ENCODE peak calls at places on chromosome 4, in six cellular contexts. H is NB4, T is endothelial cell of umbilical vein, Q is K562, C is HepG2, L is GM12878. W is an unnamed sample.

GRCh38 chr4:69849969-69850368 is 10.0 kb downstream of the SULT1E1 start:
- DNase-seq in H (no peak), T (no peak), Q (no peak), C (no peak), L (no peak), W (no peak)

GRCh38 chr4:28462766-28463165 is 1602.1 kb downstream of the STIM2 start:
- DNase-seq in H (no peak), T (no peak), Q (no peak), C (no peak), L (no peak), W (no peak)

GRCh38 chr4:48127231-48127881 is 6.7 kb downstream of the TXK start:
- DNase-seq in H (no peak), T (no peak), Q (no peak), C (no peak), L (no peak), W (no peak)

GRCh38 chr4:37664696-37665095 is 21.5 kb downstream of the RELL1 start:
- DNase-seq in H (no peak), T (no peak), Q (no peak), C (no peak), L (no peak), W (no peak)

GRCh38 chr4:151434183-151434860 is 25.3 kb downstream of the FHIP1A start:
- DNase-seq in H (no peak), T (no peak), Q (no peak), C (no peak), L (no peak), W (no peak)

GRCh38 chr4:113292371-113293042 is 243.1 kb downstream of the ANK2 start:
- DNase-seq in H (no peak), T (no peak), Q (no peak), C (no peak), L (no peak), W (no peak)

GRCh38 chr4:120225527-120225926 is 158.9 kb upstream of the MAD2L1 start:
- DNase-seq in H (no peak), T (no peak), Q (no peak), C (no peak), L (no peak), W (no peak)

GRCh38 chr4:104424368-104424921 is 70.2 kb downstream of the CXXC4 start:
- DNase-seq in H (no peak), T (no peak), Q (no peak), C (no peak), L (no peak), W (no peak)

GRCh38 chr4:24743931-24744330 is 51.4 kb upstream of the SOD3 start:
- DNase-seq in H (no peak), T (no peak), Q (no peak), C (no peak), L (no peak), W (no peak)

GRCh38 chr4:184401397-184402171 is 72.8 kb downstream of the IRF2 start:
- DNase-seq in H (no peak), T (peak; percentile 73), Q (no peak), C (no peak), L (no peak), W (no peak)

GRCh38 chr4:93409035-93409434 is 419.5 kb upstream of the ATOH1 start:
- DNase-seq in H (no peak), T (no peak), Q (no peak), C (no peak), L (no peak), W (no peak)

GRCh38 chr4:76377922-76378321 is 43.0 kb downstream of the CCDC158 start:
- DNase-seq in H (peak; percentile 58), T (peak; percentile 38), Q (peak; percentile 37), C (peak; percentile 44), L (no peak), W (peak; percentile 15)

GRCh38 chr4:123401466-123402175 is 5.0 kb downstream of the SPRY1 start:
- DNase-seq in H (no peak), T (no peak), Q (no peak), C (no peak), L (no peak), W (no peak)

GRCh38 chr4:82779032-82779431 is 19.6 kb downstream of the SCD5 start:
- DNase-seq in H (no peak), T (no peak), Q (no peak), C (no peak), L (no peak), W (peak; percentile 16)

GRCh38 chr4:183532823-183533222 is 28.0 kb downstream of the ING2 start:
- DNase-seq in H (no peak), T (no peak), Q (no peak), C (no peak), L (no peak), W (no peak)

GRCh38 chr4:14641871-14642270 is 360.4 kb upstream of the CPEB2 start:
- DNase-seq in H (no peak), T (no peak), Q (no peak), C (no peak), L (no peak), W (no peak)

GRCh38 chr4:145937990-145938611 is 522 bp downstream of the ZNF827 start:
- DNase-seq in H (peak; percentile 3), T (peak; percentile 51), Q (no peak), C (no peak), L (no peak), W (no peak)

GRCh38 chr4:13919021-13919441 is 291.5 kb upstream of the BOD1L1 start:
- DNase-seq in H (no peak), T (no peak), Q (no peak), C (no peak), L (no peak), W (no peak)

GRCh38 chr4:65193985-65194384 is 476.3 kb downstream of the EPHA5 start:
- DNase-seq in H (no peak), T (no peak), Q (no peak), C (no peak), L (no peak), W (no peak)

GRCh38 chr4:109559625-109559982 is 442 bp upstream of the MCUB start:
- DNase-seq in H (no peak), T (no peak), Q (peak; percentile 11), C (no peak), L (no peak), W (peak; percentile 7)

GRCh38 chr4:124212835-124213640 is 499.5 kb downstream of the ANKRD50 start:
- DNase-seq in H (no peak), T (peak; percentile 62), Q (no peak), C (no peak), L (no peak), W (no peak)

GRCh38 chr4:121794505-121795192 is 6.5 kb upstream of the EXOSC9 start:
- DNase-seq in H (no peak), T (no peak), Q (peak; percentile 83), C (peak; percentile 79), L (no peak), W (no peak)

GRCh38 chr4:24763631-24764302 is 31.6 kb upstream of the SOD3 start:
- DNase-seq in H (no peak), T (no peak), Q (no peak), C (no peak), L (no peak), W (no peak)

GRCh38 chr4:94420356-94420755 is 31.4 kb upstream of the PDLIM5 start:
- DNase-seq in H (no peak), T (no peak), Q (no peak), C (no peak), L (no peak), W (no peak)

GRCh38 chr4:126405369-126405982 is 1090.7 kb downstream of the FAT4 start:
- DNase-seq in H (peak; percentile 38), T (peak; percentile 26), Q (no peak), C (peak; percentile 6), L (no peak), W (peak; percentile 1)

DNA sequence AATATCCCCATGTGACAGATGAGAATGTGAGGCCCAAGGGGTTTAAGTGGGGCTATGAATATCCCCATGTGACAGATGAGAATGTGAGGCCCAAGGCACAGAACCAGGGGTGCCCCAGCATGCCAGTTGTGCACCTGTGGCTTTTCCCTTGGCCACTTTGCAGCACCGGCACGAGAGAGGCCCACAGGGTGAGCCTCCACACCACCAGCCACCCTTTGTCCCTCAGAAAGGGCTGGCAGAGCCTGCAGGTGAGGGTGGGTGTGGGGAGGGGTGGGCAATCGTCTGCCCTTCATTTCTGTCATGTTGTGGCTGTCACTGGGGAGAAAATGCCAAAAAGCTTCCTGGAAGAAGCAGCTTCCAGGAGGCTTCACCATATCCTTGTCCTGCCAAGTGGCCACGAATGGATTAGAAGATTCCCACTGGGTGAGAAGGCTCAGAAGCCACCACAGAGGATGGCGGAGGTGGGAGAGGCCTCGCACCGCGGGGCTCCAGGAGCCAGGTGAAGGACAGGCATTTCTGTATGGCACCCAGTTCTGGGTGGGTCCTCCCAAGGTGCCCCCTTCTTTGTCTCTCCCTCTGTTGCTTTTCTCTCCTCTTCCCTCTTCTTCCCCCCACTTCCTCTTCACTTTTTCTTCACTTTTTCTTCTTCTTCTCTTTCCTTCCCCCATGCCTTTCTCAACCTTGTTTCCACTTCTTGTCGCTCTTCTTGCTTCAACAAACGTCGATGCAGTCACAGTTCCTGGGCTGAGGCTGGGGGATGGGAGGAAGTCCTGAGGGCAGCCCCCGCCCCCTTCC is 469 bp upstream of the GPR78 start:
- DNase-seq in H (no peak), T (no peak), Q (no peak), C (no peak), L (no peak), W (no peak)
- TF ChIP-seq MYC in H (no peak), T (no peak), Q (no peak), C (no peak), L (no peak), W (no peak)

GRCh38 chr4:70994069-70994366 is 569 bp downstream of the DCK start:
- DNase-seq in H (peak; percentile 60), T (no peak), Q (peak; percentile 46), C (peak; percentile 15), L (no peak), W (no peak)
- TF ChIP-seq MYC in H (no peak), T (no peak), Q (no peak), C (no peak), L (no peak), W (no peak)

DNA sequence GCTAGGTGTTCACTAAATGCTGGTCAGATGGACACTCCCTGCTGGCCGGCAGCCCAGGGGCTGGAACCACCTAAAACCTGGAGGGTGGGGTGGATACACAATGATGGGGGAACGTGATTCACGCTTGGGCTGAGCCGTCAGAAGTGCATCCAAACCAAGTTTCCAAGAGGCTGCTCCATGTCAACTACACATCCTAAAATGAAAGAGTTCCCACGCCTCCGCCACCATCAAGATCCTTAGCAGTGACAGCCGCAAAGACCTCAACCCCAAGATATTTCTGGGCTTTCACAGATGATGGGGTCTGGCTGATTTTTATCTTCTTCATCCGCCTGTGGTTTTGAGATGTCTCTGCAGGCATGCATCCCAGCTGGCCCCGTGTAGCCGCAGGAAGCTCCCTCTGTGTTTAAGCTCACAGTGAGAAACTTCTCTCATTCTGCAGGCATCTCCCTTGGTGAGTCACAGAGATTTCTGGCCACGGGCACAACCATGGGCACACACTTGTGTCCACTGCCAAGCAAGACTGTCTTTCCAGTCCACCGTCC is 84.4 kb downstream of the HTRA3 start:
- DNase-seq in H (peak; percentile 76), T (no peak), Q (no peak), C (no peak), L (no peak), W (no peak)
- TF ChIP-seq MYC in H (no peak), T (no peak), Q (no peak), C (no peak), L (no peak), W (no peak)

GRCh38 chr4:41217373-41217772 is 3.0 kb upstream of the APBB2 start:
- DNase-seq in H (no peak), T (no peak), Q (no peak), C (no peak), L (no peak), W (no peak)
- TF ChIP-seq MYC in H (no peak), T (no peak), Q (no peak), C (no peak), L (no peak), W (no peak)

W was measured in A549.